ENCODE peak calls at places on chromosomes 12 and 14, in four cellular contexts. H is fibroblast of lung, F is foreskin fibroblast, A is gastrocnemius medialis. P is an unnamed sample.

GRCh38 chr14:96245710-96246534 is 10.1 kb upstream of the BDKRB1 start:
- DNase-seq in H (no peak), F (peak), A (no peak), P (no peak)

GRCh38 chr12:12518919-12519318 is 43.7 kb downstream of the DUSP16 start:
- DNase-seq in H (peak), F (no peak), A (no peak), P (no peak)

GRCh38 chr12:75954076-75954475 is 77.5 kb downstream of the PHLDA1 start:
- DNase-seq in H (peak), F (peak), A (no peak), P (no peak)

GRCh38 chr12:120125792-120126634 is 9.5 kb upstream of the RAB35 start:
- DNase-seq in H (no peak), F (peak), A (no peak), P (no peak)

GRCh38 chr12:31728289-31728916 is 418 bp downstream of the AMN1 start:
- DNase-seq in H (no peak), F (no peak), A (no peak), P (no peak)

GRCh38 chr12:111084605-111085004 is 164.2 kb upstream of the MYL2 start:
- DNase-seq in H (no peak), F (no peak), A (no peak), P (no peak)

GRCh38 chr12:126915309-126915708 is 1351.7 kb upstream of the TMEM132C start:
- DNase-seq in H (no peak), F (no peak), A (no peak), P (no peak)

GRCh38 chr12:63020269-63020668 is 85.3 kb upstream of the PPM1H start:
- DNase-seq in H (no peak), F (no peak), A (no peak), P (no peak)

GRCh38 chr12:20492251-20492728 is 124.0 kb downstream of the PDE3A start:
- DNase-seq in H (peak), F (peak), A (no peak), P (peak)

GRCh38 chr14:101985957-101986356 is 21.6 kb downstream of the DYNC1H1 start:
- DNase-seq in H (no peak), F (no peak), A (no peak), P (no peak)

GRCh38 chr12:111596985-111597730 is 2.0 kb downstream of the ATXN2 start:
- DNase-seq in H (peak), F (peak), A (peak), P (peak)

GRCh38 chr12:87274594-87275245 is 754.5 kb downstream of the C12orf50 start:
- DNase-seq in H (peak), F (no peak), A (no peak), P (peak)

GRCh38 chr12:90280033-90280432 is 571.4 kb upstream of the ATP2B1 start:
- DNase-seq in H (peak), F (peak), A (no peak), P (no peak)

GRCh38 chr12:67701121-67701520 is 52.6 kb downstream of the DYRK2 start:
- DNase-seq in H (no peak), F (peak), A (no peak), P (no peak)

GRCh38 chr12:113940357-113940756 is 25.8 kb downstream of the RBM19 start:
- DNase-seq in H (no peak), F (no peak), A (no peak), P (no peak)

GRCh38 chr12:29024117-29024516 is 125.0 kb upstream of the FAR2 start:
- DNase-seq in H (no peak), F (no peak), A (no peak), P (no peak)

GRCh38 chr14:90795744-90796143 is 20.5 kb downstream of the TTC7B start:
- DNase-seq in H (peak), F (peak), A (no peak), P (no peak)

GRCh38 chr12:52043386-52044212 is 7.6 kb upstream of the NR4A1 start:
- DNase-seq in H (no peak), F (peak), A (peak), P (no peak)

GRCh38 chr12:20463920-20464524 is 95.7 kb downstream of the PDE3A start:
- DNase-seq in H (peak), F (peak), A (no peak), P (peak)

GRCh38 chr12:116687888-116688287 is 50.0 kb downstream of the SPRING1 start:
- DNase-seq in H (no peak), F (peak), A (no peak), P (peak)

GRCh38 chr12:106139422-106140141 is 828 bp upstream of the NUAK1 start:
- DNase-seq in H (peak), F (peak), A (peak), P (no peak)

GRCh38 chr12:109192358-109192757 is 76.0 kb downstream of the ACACB start:
- DNase-seq in H (peak), F (peak), A (peak), P (no peak)

GRCh38 chr12:42706331-42706730 is 116.8 kb upstream of the PRICKLE1 start:
- DNase-seq in H (no peak), F (no peak), A (no peak), P (no peak)

GRCh38 chr14:44995196-44995595 is 33.2 kb downstream of the TOGARAM1 start:
- DNase-seq in H (no peak), F (no peak), A (no peak), P (no peak)

GRCh38 chr12:12088761-12089160 is 18.0 kb downstream of the BCL2L14 start:
- DNase-seq in H (no peak), F (no peak), A (no peak), P (no peak)

GRCh38 chr12:92640686-92641085 is 62.1 kb upstream of the PLEKHG7 start:
- DNase-seq in H (peak), F (no peak), A (no peak), P (no peak)

GRCh38 chr14:68140111-68140741 is 320.6 kb downstream of the RAD51B start:
- DNase-seq in H (peak), F (peak), A (no peak), P (no peak)

GRCh38 chr12:128734391-128734790 is 89.4 kb downstream of the SLC15A4 start:
- DNase-seq in H (no peak), F (no peak), A (no peak), P (no peak)

GRCh38 chr12:47905313-47905730 is 528 bp upstream of the VDR start:
- DNase-seq in H (no peak), F (peak), A (no peak), P (no peak)

GRCh38 chr12:40898505-40898904 is 206.3 kb downstream of the CNTN1 start:
- DNase-seq in H (no peak), F (no peak), A (no peak), P (no peak)

GRCh38 chr14:41875113-41875512 is 268.4 kb downstream of the LRFN5 start:
- DNase-seq in H (no peak), F (no peak), A (no peak), P (no peak)

GRCh38 chr12:46788247-46788887 is 37.4 kb downstream of the SLC38A4 start:
- DNase-seq in H (peak), F (peak), A (no peak), P (no peak)

GRCh38 chr14:101733211-101733610 is 28.3 kb upstream of the PPP2R5C start:
- DNase-seq in H (peak), F (peak), A (no peak), P (no peak)

GRCh38 chr14:103374121-103374520 is 11.1 kb upstream of the MARK3 start:
- DNase-seq in H (no peak), F (no peak), A (no peak), P (no peak)

GRCh38 chr12:48414046-48414445 is 58.3 kb upstream of the ANP32D start:
- DNase-seq in H (no peak), F (no peak), A (no peak), P (no peak)

GRCh38 chr12:14647028-14647750 is 49.2 kb downstream of the GUCY2C start:
- DNase-seq in H (no peak), F (no peak), A (no peak), P (no peak)

GRCh38 chr12:55446334-55446733 is 2.5 kb downstream of the OR6C2 start:
- DNase-seq in H (no peak), F (no peak), A (no peak), P (no peak)

GRCh38 chr14:55913324-55914035 is 204.7 kb upstream of the PELI2 start:
- DNase-seq in H (peak), F (peak), A (no peak), P (no peak)

GRCh38 chr12:130398089-130398848 is 60.6 kb downstream of the PIWIL1 start:
- DNase-seq in H (no peak), F (no peak), A (no peak), P (no peak)

DNA sequence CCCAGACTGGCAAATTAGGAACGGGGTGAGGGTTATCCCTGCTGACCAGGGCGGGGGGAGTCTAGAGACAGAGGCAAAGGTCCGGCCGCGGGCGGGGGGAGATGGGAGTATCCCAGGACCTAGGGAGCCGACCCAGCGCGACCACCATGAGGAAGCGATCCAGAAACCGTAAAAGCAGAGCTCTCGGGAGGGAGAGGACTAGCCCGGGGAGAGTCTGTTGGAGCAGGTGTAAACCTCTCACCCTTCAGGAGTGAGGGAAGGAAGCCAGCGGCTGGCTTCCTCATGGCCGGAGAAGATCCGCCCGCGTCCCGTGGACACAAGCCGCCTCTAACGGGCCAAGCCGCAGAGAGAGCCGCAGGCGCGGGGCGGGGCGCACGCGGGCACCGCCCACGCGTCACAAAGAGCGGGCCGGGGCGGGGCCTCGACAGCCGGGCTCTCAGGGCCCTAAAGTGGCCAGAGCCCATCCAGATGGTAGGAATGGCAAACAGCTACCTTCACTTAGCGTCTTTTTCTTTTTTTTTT is at the start of gene ACRBP:
- DNase-seq in H (peak), F (peak), A (peak), P (no peak)
- H3K4me3 ChIP-seq in H (no peak), F (peak), A (peak), P (no peak)

GRCh38 chr12:112846619-112847018 is 55.1 kb downstream of the RPH3A start:
- DNase-seq in H (no peak), F (no peak), A (no peak), P (no peak)
- H3K4me3 ChIP-seq in H (no peak), F (no peak), A (no peak), P (no peak)

GRCh38 chr14:23352506-23353432 is at the start of gene SLC22A17:
- DNase-seq in H (peak), F (peak), A (no peak), P (peak)

GRCh38 chr14:23353433-23353780 is 720 bp upstream of the SLC22A17 start:
- DNase-seq in H (no peak), F (no peak), A (no peak), P (no peak)

GRCh38 chr14:23349156-23349845 is 3.4 kb downstream of the SLC22A17 start:
- DNase-seq in H (no peak), F (no peak), A (no peak), P (no peak)

GRCh38 chr14:23354990-23355389 is 2.3 kb upstream of the SLC22A17 start:
- DNase-seq in H (no peak), F (no peak), A (no peak), P (no peak)

DNA sequence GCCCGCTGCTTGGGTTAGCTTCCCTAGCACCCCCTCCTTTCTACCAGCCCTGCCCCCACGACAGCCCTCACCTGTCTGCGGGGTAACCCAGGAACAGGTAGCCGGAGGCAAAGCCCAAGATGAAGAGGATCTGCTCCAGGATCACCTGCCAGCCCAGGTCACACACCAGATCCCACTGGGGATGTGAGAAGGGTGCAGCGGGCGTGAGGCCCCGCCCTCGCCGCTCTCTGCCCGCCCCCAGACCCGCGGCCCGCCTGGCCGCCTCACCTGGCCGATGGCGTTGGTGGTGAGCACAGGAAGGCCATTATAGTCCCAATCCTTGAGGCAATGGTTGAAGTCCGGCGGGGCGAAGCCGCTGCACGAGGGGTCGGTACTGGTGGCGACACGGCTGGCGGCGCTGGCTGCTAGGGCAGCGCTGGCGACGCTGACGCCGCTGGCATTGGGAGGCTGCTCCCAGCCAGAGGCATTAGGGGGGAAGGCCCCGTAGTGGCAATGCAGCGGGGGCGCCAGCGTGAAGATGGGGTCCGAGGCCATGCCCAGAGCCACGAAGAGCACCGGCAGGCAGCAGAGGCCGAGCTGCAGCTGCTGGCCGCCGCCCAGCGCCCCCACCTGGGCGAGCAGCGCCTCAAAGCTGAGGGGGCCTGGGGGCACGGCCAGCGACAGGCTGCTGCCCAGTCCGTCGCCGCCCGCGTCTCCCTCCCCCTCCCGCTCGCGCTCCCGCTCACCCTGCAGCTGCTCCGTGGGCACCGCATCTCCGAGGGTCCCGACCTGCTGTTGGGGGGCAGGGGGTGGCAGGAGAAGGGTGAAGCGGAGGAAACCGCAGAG is 794 bp downstream of the SLC22A17 start:
- DNase-seq in H (no peak), F (peak), A (no peak), P (no peak)
- H3K4me3 ChIP-seq in H (peak), F (peak), A (peak), P (peak)

DNA sequence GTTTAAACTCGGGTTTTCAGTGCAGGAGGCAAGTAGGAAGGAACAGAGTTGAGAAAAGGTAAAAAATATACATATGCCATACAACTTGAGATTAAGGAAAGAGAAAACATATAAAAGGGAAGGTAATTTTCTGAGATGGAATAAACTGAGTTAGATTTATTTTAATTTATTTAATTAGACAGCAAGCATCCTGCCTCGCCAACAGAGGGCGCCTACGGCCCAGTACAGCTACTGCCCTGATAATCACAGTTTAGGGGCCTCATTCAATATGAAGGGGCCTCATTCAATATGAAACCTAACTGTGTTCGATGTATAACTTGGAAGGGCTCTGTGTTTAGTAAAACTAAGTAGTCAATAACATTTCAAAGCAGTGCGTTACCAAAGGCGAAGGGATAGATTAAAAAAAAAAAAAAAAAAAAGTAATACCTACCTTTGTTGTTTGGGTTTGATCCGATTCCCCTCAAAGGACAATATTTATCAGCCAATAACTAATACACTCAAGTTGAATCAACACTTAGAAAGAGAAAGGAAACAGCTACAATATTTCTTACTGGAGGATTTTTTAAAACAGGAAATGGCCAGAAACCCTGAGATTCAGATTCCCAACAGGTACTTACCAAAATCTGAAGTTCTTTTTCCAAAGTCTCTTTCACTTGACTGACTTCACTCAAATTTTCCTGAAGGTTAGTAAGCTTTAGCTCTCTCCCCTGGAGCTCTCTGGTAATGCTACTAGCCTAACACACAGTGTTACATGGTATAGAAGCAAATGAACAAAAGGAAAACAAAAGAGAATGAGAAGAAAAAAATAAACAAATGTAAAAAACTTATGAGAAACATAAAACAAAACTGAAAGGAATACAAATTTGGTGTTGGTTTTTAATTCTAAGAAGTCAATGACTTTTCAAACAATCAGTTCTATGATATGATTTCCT is 70.0 kb upstream of the VPS33A start:
- DNase-seq in H (peak), F (peak), A (no peak), P (peak)
- H3K4me3 ChIP-seq in H (no peak), F (no peak), A (no peak), P (no peak)

DNA sequence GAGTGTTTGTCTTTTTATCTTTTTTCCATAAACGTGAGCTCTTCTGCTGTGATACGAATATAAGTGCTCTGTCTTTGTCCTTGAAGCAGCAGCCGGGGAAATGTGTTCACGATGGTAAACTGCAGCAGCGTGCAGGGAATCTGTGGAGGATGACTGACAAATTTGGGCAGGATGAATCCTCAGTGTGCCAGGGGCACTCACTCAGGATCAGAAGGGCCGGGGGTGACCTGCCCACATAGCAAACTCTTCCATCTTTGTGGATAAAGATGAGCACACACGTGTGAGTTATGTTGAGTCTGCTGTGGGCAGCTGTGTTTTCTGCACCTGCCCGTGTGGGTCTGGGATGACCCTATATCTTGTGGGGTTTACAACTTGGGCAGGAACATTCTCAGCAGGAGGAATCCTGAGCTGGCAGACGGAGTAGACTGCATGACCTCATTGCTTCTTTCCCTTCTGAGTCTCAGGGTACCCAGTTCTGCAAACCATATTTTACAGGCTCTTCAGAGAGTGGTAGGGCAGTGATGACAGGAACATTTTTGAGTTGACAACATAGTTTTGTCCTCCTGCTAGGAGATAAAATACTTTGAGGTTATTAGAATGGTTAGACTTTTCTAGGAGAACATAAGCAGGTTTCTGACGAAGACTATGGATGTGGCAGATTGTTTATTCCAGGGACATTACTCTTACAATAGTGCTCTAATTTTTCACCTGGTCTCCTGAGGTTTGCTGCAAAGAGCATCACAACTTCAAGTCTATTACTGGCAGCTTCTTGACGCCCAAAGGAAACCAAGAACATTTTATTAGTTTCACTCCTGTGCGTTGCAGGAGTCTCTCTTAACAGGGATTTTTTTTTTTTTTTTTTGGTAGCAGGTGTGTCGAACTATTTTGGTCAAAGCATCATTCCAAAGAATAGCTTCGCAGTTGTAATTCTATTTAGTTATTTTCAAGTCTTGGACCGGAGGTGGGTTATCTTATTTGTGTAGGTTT is 910 bp downstream of the ANO4 start:
- DNase-seq in H (no peak), F (peak), A (no peak), P (no peak)
- H3K4me3 ChIP-seq in H (peak), F (no peak), A (no peak), P (no peak)

GRCh38 chr14:94041551-94042346 is 15.6 kb downstream of the OTUB2 start:
- DNase-seq in H (peak), F (peak), A (no peak), P (no peak)

GRCh38 chr14:94040796-94041195 is 14.7 kb downstream of the OTUB2 start:
- DNase-seq in H (no peak), F (no peak), A (no peak), P (no peak)

GRCh38 chr14:94038510-94038909 is 12.4 kb downstream of the OTUB2 start:
- DNase-seq in H (no peak), F (no peak), A (no peak), P (no peak)

GRCh38 chr14:94038921-94039629 is 12.9 kb downstream of the OTUB2 start:
- DNase-seq in H (no peak), F (no peak), A (no peak), P (no peak)

DNA sequence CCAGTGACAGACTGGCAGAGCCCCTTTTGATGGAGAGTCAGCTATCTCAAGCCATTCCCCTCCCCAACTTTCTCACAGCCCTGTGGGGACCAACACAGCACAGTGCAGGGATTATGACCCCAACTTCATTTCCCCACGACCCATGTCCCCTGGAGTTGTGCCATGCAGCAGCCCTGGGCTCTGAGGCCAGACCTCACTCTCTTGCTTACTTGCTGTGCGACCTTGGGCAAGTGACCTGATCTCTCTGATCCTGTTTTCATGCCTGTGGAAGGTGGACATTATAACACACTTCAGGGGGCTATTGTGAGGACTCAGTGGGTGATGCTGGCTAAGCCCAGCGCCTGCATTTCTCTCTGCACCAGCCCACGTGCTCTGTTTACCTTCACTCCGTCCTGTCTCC is 14.1 kb downstream of the OTUB2 start:
- DNase-seq in H (no peak), F (no peak), A (no peak), P (no peak)
- H3K4me3 ChIP-seq in H (no peak), F (no peak), A (no peak), P (no peak)

P was measured in Jurkat, Clone E6-1.